ENCODE peak calls at places on chromosomes 1 and 21, in six cellular contexts. One of them, this sample, is unnamed.

GRCh38 chr21:36656138-36656537 is 42.8 kb upstream of the SIM2 start:
- DNase-seq in H1: no peak
- DNase-seq in HepG2: no peak
- DNase-seq in K562: no peak
- DNase-seq in GM12878: no peak
- DNase-seq in GM12891: no peak
- DNase-seq in this sample: no peak

GRCh38 chr1:212190169-212190568 is 95.0 kb upstream of the PPP2R5A start:
- DNase-seq in GM12878: no peak
- DNase-seq in K562: no peak
- DNase-seq in GM12891: no peak
- DNase-seq in H1: no peak
- DNase-seq in HepG2: no peak
- DNase-seq in this sample: no peak

GRCh38 chr1:25799758-25800537 is at the start of gene SELENON:
- DNase-seq in GM12891: no peak
- DNase-seq in K562: peak; percentile 95
- DNase-seq in GM12878: no peak
- DNase-seq in H1: no peak
- DNase-seq in HepG2: peak; percentile 20
- DNase-seq in this sample: peak; percentile 49

GRCh38 chr1:1157914-1158710 is 15.6 kb upstream of the TTLL10 start:
- DNase-seq in GM12891: peak; percentile 91
- DNase-seq in K562: peak; percentile 83
- DNase-seq in GM12878: no peak
- DNase-seq in H1: no peak
- DNase-seq in HepG2: peak; percentile 66
- DNase-seq in this sample: peak; percentile 88

GRCh38 chr21:17660862-17661261 is 48.2 kb upstream of the BTG3 start:
- DNase-seq in K562: no peak
- DNase-seq in GM12878: no peak
- DNase-seq in GM12891: no peak
- DNase-seq in HepG2: no peak
- DNase-seq in H1: no peak
- DNase-seq in this sample: no peak

GRCh38 chr1:209048961-209049669 is 534.4 kb upstream of the CAMK1G start:
- DNase-seq in GM12891: no peak
- DNase-seq in GM12878: no peak
- DNase-seq in H1: no peak
- DNase-seq in K562: no peak
- DNase-seq in HepG2: no peak
- DNase-seq in this sample: no peak

GRCh38 chr21:27277122-27277521 is 310.2 kb upstream of the ADAMTS5 start:
- DNase-seq in H1: no peak
- DNase-seq in HepG2: no peak
- DNase-seq in K562: no peak
- DNase-seq in GM12878: no peak
- DNase-seq in GM12891: no peak
- DNase-seq in this sample: no peak

GRCh38 chr21:15278279-15278678 is 213.5 kb upstream of the NRIP1 start:
- DNase-seq in GM12878: no peak
- DNase-seq in H1: no peak
- DNase-seq in GM12891: no peak
- DNase-seq in HepG2: no peak
- DNase-seq in K562: no peak
- DNase-seq in this sample: no peak

GRCh38 chr1:59543211-59543668 is 246.3 kb downstream of the FGGY start:
- DNase-seq in K562: no peak
- DNase-seq in GM12891: no peak
- DNase-seq in H1: no peak
- DNase-seq in GM12878: no peak
- DNase-seq in HepG2: peak; percentile 59
- DNase-seq in this sample: no peak

GRCh38 chr1:20366766-20367602 is 76.3 kb downstream of the VWA5B1 start:
- DNase-seq in K562: peak; percentile 34
- DNase-seq in GM12891: no peak
- DNase-seq in H1: peak; percentile 43
- DNase-seq in HepG2: peak; percentile 25
- DNase-seq in GM12878: no peak
- DNase-seq in this sample: no peak

GRCh38 chr21:17514124-17514481 is 1.3 kb downstream of the CXADR start:
- DNase-seq in HepG2: peak; percentile 27
- DNase-seq in GM12891: no peak
- DNase-seq in H1: peak; percentile 41
- DNase-seq in K562: no peak
- DNase-seq in GM12878: no peak
- DNase-seq in this sample: no peak

GRCh38 chr1:25702101-25702775 is 85.6 kb downstream of the MAN1C1 start:
- DNase-seq in GM12891: no peak
- DNase-seq in HepG2: no peak
- DNase-seq in GM12878: no peak
- DNase-seq in K562: no peak
- DNase-seq in H1: no peak
- DNase-seq in this sample: no peak

GRCh38 chr1:46166521-46167462 is 8.1 kb upstream of the TSPAN1 start:
- DNase-seq in GM12878: no peak
- DNase-seq in K562: no peak
- DNase-seq in HepG2: no peak
- DNase-seq in GM12891: peak; percentile 65
- DNase-seq in H1: no peak
- DNase-seq in this sample: peak; percentile 63

GRCh38 chr1:9315411-9316079 is 22.9 kb downstream of the SPSB1 start:
- DNase-seq in GM12878: peak; percentile 31
- DNase-seq in H1: no peak
- DNase-seq in K562: no peak
- DNase-seq in HepG2: no peak
- DNase-seq in GM12891: no peak
- DNase-seq in this sample: no peak

GRCh38 chr1:28817133-28817532 is 5.2 kb downstream of the OPRD1 start:
- DNase-seq in GM12878: no peak
- DNase-seq in HepG2: no peak
- DNase-seq in K562: no peak
- DNase-seq in GM12891: no peak
- DNase-seq in H1: no peak
- DNase-seq in this sample: no peak

GRCh38 chr1:58746757-58747156 is 37.1 kb downstream of the JUN start:
- DNase-seq in GM12878: no peak
- DNase-seq in H1: no peak
- DNase-seq in HepG2: no peak
- DNase-seq in K562: no peak
- DNase-seq in GM12891: no peak
- DNase-seq in this sample: no peak

GRCh38 chr1:3610165-3610822 is 1.0 kb downstream of the MEGF6 start:
- DNase-seq in K562: no peak
- DNase-seq in HepG2: no peak
- DNase-seq in H1: no peak
- DNase-seq in GM12878: no peak
- DNase-seq in GM12891: no peak
- DNase-seq in this sample: no peak

GRCh38 chr1:208031932-208032320 is 121.0 kb upstream of the CD34 start:
- DNase-seq in GM12891: no peak
- DNase-seq in H1: no peak
- DNase-seq in HepG2: no peak
- DNase-seq in K562: no peak
- DNase-seq in GM12878: no peak
- DNase-seq in this sample: no peak

GRCh38 chr1:188170446-188170845 is 1341.7 kb downstream of the PLA2G4A start:
- DNase-seq in K562: no peak
- DNase-seq in GM12878: no peak
- DNase-seq in GM12891: no peak
- DNase-seq in HepG2: no peak
- DNase-seq in H1: no peak
- DNase-seq in this sample: no peak

GRCh38 chr1:221093903-221094865 is 214.9 kb downstream of the HLX start:
- DNase-seq in HepG2: no peak
- DNase-seq in H1: no peak
- DNase-seq in K562: no peak
- DNase-seq in GM12891: no peak
- DNase-seq in GM12878: no peak
- DNase-seq in this sample: no peak

GRCh38 chr1:157399984-157400382 is 152.3 kb downstream of the FCRL5 start:
- DNase-seq in HepG2: peak; percentile 10
- DNase-seq in H1: no peak
- DNase-seq in GM12891: no peak
- DNase-seq in K562: no peak
- DNase-seq in GM12878: no peak
- DNase-seq in this sample: no peak

GRCh38 chr1:91804546-91805023 is 81.4 kb downstream of the TGFBR3 start:
- DNase-seq in K562: peak; percentile 70
- DNase-seq in GM12891: no peak
- DNase-seq in HepG2: no peak
- DNase-seq in H1: no peak
- DNase-seq in GM12878: peak; percentile 60
- DNase-seq in this sample: no peak

GRCh38 chr1:151458936-151459330 is 361 bp downstream of the POGZ start:
- DNase-seq in GM12891: peak; percentile 57
- DNase-seq in HepG2: peak; percentile 41
- DNase-seq in GM12878: no peak
- DNase-seq in H1: no peak
- DNase-seq in K562: peak; percentile 88
- DNase-seq in this sample: no peak

GRCh38 chr21:42646836-42647235 is 6.6 kb upstream of the PDE9A start:
- DNase-seq in HepG2: no peak
- DNase-seq in K562: no peak
- DNase-seq in GM12891: no peak
- DNase-seq in H1: no peak
- DNase-seq in GM12878: no peak
- DNase-seq in this sample: no peak

GRCh38 chr1:150479927-150480352 is 7.3 kb upstream of the TARS2 start:
- DNase-seq in GM12878: no peak
- DNase-seq in GM12891: no peak
- DNase-seq in H1: no peak
- DNase-seq in K562: no peak
- DNase-seq in HepG2: peak; percentile 87
- DNase-seq in this sample: no peak

DNA sequence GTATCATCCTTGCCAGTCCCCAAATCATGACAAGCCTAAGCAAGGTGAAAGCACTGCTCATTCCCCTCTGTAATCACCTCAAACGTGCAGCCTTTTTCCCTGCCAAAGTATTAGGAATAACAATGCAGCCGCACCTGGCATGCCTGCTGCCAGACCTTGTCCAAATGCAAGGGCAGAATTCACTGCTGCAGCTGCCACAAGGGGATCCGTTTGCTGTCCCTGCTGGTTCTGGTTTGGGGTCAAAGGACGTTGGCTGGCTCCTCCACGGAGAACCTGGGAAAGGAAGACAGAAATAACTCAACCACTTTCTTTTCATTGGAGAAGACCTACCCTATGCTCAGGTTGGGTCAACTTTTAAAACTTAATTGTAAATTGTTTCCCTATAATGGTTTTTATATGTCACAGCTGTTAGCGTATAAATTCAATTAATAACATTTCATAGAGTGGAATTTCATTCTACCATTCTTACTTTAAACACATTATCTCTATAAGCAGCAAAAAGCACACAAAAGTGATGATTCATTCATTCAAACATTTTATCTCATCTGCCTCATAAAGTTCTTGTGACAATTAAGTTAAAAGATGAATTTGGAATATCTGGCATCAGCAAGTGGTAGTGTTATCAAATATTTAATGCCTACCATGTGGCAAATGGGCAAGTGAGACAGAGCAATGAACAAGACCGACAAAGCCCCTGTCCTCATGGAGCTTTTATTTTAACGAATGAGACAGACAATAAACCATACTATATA is 59.8 kb upstream of the SDC3 start:
- DNase-seq in K562: no peak
- DNase-seq in GM12878: no peak
- DNase-seq in GM12891: no peak
- DNase-seq in H1: no peak
- DNase-seq in HepG2: no peak
- DNase-seq in this sample: no peak
- TF ChIP-seq TAF1 in K562: no peak
- TF ChIP-seq TAF1 in GM12878: no peak
- TF ChIP-seq TAF1 in GM12891: no peak
- TF ChIP-seq TAF1 in H1: no peak
- TF ChIP-seq TAF1 in HepG2: no peak
- TF ChIP-seq TAF1 in this sample: no peak

DNA sequence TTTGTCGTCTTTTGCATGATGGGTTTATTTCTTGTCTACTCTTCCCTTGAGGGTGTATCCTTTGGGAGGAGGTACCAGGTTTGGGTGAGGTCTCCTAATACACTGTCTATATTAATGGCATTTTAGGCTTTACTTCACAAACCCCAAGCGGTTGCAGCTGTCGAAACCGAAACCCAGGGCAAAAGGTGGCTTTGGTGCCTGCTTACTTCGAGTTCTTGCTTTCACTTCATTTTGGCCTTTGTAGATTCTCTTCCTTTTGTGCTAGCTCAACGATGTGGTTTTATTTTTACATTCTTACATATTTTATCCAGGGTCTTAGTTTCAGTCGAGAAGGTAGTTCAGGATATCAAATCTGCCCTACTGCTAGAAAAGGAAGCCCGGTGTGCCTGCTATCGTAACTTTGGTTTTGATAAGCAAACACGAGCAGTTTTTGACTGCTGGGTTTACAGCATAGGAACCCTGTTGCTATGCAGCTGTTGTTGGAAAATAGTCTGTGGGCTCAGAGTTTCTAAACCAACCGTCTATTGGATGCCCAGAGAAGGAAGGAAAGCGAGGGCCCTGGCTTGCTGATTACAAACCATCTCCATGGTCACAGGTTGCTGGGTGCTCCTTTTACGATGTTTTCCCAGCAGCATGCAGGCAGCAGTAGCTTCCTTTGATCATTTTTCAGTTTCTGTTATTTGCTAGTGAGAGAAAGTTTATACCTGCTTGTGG is 9.8 kb upstream of the TSPAN2 start:
- DNase-seq in H1: no peak
- DNase-seq in K562: no peak
- DNase-seq in HepG2: no peak
- DNase-seq in GM12891: no peak
- DNase-seq in GM12878: peak; percentile 37
- DNase-seq in this sample: no peak
- TF ChIP-seq POLR2AphosphoS5 in H1: no peak
- TF ChIP-seq POLR2AphosphoS5 in K562: no peak
- TF ChIP-seq POLR2AphosphoS5 in HepG2: no peak
- TF ChIP-seq POLR2AphosphoS5 in GM12891: no peak
- TF ChIP-seq POLR2AphosphoS5 in GM12878: no peak
- TF ChIP-seq POLR2AphosphoS5 in this sample: no peak

DNA sequence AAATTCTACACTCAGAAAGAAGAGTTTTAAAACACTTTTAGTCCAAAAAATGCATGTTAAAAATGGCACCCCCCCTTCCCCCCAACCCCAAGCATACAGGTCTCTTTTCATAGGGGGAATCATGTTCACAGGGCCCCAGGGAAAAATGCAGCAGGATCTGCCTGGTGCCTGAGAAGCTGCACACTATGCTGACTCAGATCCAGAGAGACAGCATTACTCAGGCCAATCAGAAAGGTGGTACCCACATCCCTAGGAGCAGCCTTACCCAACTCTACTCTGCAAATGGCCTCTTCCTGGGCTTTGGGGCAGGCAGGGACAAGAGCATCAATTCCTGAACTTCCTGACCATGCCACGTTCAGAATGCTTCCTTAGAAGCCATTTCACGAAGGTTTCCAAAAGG is 119.0 kb downstream of the HIVEP3 start:
- DNase-seq in GM12891: no peak
- DNase-seq in K562: no peak
- DNase-seq in GM12878: peak; percentile 62
- DNase-seq in H1: no peak
- DNase-seq in HepG2: no peak
- DNase-seq in this sample: no peak
- TF ChIP-seq POLR2A in GM12891: no peak
- TF ChIP-seq POLR2A in K562: no peak
- TF ChIP-seq POLR2A in GM12878: no peak
- TF ChIP-seq POLR2A in H1: no peak
- TF ChIP-seq POLR2A in HepG2: no peak
- TF ChIP-seq POLR2A in this sample: no peak

GRCh38 chr1:171222961-171223360 is 25.3 kb upstream of the FMO1 start:
- DNase-seq in H1: no peak
- DNase-seq in K562: no peak
- DNase-seq in GM12878: no peak
- DNase-seq in GM12891: no peak
- DNase-seq in HepG2: no peak
- DNase-seq in this sample: no peak
- TF ChIP-seq TAF1 in H1: no peak
- TF ChIP-seq TAF1 in K562: no peak
- TF ChIP-seq TAF1 in GM12878: no peak
- TF ChIP-seq TAF1 in GM12891: no peak
- TF ChIP-seq TAF1 in HepG2: no peak
- TF ChIP-seq TAF1 in this sample: no peak

This sample was measured in GM12892.